ENCODE peak calls at places on chromosomes 11 and 22, in eight cellular contexts. P is HCT116, O is fibroblast of lung, W is neural progenitor cell, U is H9, Q is endothelial cell of umbilical vein, E is H1, C is neuronal stem cell. V is an unnamed sample.

GRCh38 chr11:1888811-1889526 is 2.7 kb downstream of the PRR33 start:
- DNase-seq in P (no peak), O (no peak), W (no peak), U (no peak), Q (no peak), E (no peak), C (no peak), V (no peak)

GRCh38 chr22:24315367-24315781 is 44.7 kb downstream of the SPECC1L start:
- DNase-seq in P (no peak), O (peak; percentile 48), W (no peak), U (no peak), Q (peak; percentile 39), E (no peak), C (no peak), V (no peak)

GRCh38 chr11:122717264-122717867 is 61.8 kb downstream of the UBASH3B start:
- DNase-seq in P (no peak), O (no peak), W (no peak), U (no peak), Q (no peak), E (no peak), C (no peak), V (no peak)

GRCh38 chr11:62558669-62559068 is 12.1 kb upstream of the AHNAK start:
- DNase-seq in P (no peak), O (no peak), W (no peak), U (no peak), Q (no peak), E (no peak), C (no peak), V (no peak)

GRCh38 chr11:111957663-111958415 is 20.7 kb downstream of the DIXDC1 start:
- DNase-seq in P (no peak), O (no peak), W (no peak), U (no peak), Q (no peak), E (no peak), C (no peak), V (no peak)

GRCh38 chr11:47192111-47192510 is 5.9 kb upstream of the PACSIN3 start:
- DNase-seq in P (no peak), O (no peak), W (no peak), U (no peak), Q (no peak), E (no peak), C (no peak), V (no peak)

GRCh38 chr11:126696976-126697375 is 303.6 kb downstream of the KIRREL3 start:
- DNase-seq in P (no peak), O (no peak), W (no peak), U (no peak), Q (no peak), E (no peak), C (no peak), V (no peak)

GRCh38 chr11:46588131-46588530 is 5.7 kb downstream of the AMBRA1 start:
- DNase-seq in P (no peak), O (no peak), W (no peak), U (no peak), Q (no peak), E (no peak), C (no peak), V (no peak)

GRCh38 chr11:118699508-118700220 is 20.2 kb upstream of the TREH start:
- DNase-seq in P (no peak), O (no peak), W (no peak), U (no peak), Q (no peak), E (no peak), C (no peak), V (no peak)

GRCh38 chr11:73344191-73344607 is 32.0 kb upstream of the RELT start:
- DNase-seq in P (no peak), O (peak; percentile 43), W (no peak), U (no peak), Q (no peak), E (no peak), C (no peak), V (no peak)

GRCh38 chr11:133934599-133935550 is 21.9 kb downstream of the IGSF9B start:
- DNase-seq in P (peak; percentile 91), O (peak; percentile 96), W (peak; percentile 60), U (no peak), Q (no peak), E (no peak), C (peak; percentile 69), V (peak; percentile 81)

GRCh38 chr11:46290598-46291309 is 13.3 kb downstream of the CREB3L1 start:
- DNase-seq in P (no peak), O (peak; percentile 96), W (peak; percentile 90), U (peak; percentile 93), Q (no peak), E (peak; percentile 77), C (no peak), V (peak; percentile 97)

GRCh38 chr11:69050592-69051380 is 2.1 kb downstream of the TPCN2 start:
- DNase-seq in P (no peak), O (no peak), W (no peak), U (no peak), Q (no peak), E (no peak), C (no peak), V (no peak)
- H3K9ac ChIP-seq in P (no peak overlapping the region), O (no peak overlapping the region), W (no peak overlapping the region), U (no peak overlapping the region), Q (no peak overlapping the region), E (no peak overlapping the region), C (no peak overlapping the region), V (no peak overlapping the region)

GRCh38 chr11:86041975-86042378 is 26.9 kb downstream of the PICALM start:
- DNase-seq in P (peak; percentile 76), O (peak; percentile 90), W (peak; percentile 88), U (peak; percentile 62), Q (peak; percentile 95), E (peak; percentile 44), C (peak; percentile 89), V (peak; percentile 89)

GRCh38 chr11:86043765-86044534 is 24.9 kb downstream of the PICALM start:
- DNase-seq in P (no peak), O (no peak), W (no peak), U (no peak), Q (no peak), E (no peak), C (no peak), V (no peak)

GRCh38 chr11:86046111-86046510 is 22.8 kb downstream of the PICALM start:
- DNase-seq in P (no peak), O (peak; percentile 45), W (no peak), U (no peak), Q (no peak), E (no peak), C (no peak), V (peak; percentile 68)

GRCh38 chr11:86050310-86050709 is 18.6 kb downstream of the PICALM start:
- DNase-seq in P (no peak), O (no peak), W (no peak), U (no peak), Q (no peak), E (no peak), C (no peak), V (no peak)

GRCh38 chr11:86047275-86047991 is 21.5 kb downstream of the PICALM start:
- DNase-seq in P (no peak), O (peak; percentile 63), W (no peak), U (no peak), Q (no peak), E (no peak), C (no peak), V (peak; percentile 91)
- H3K4me2 ChIP-seq in P (no peak overlapping the region), O (no peak overlapping the region), W (no peak overlapping the region), U (no peak overlapping the region), Q (no peak overlapping the region), E (no peak overlapping the region), C (no peak overlapping the region), V (peak overlapping the region; percentile 47)

DNA sequence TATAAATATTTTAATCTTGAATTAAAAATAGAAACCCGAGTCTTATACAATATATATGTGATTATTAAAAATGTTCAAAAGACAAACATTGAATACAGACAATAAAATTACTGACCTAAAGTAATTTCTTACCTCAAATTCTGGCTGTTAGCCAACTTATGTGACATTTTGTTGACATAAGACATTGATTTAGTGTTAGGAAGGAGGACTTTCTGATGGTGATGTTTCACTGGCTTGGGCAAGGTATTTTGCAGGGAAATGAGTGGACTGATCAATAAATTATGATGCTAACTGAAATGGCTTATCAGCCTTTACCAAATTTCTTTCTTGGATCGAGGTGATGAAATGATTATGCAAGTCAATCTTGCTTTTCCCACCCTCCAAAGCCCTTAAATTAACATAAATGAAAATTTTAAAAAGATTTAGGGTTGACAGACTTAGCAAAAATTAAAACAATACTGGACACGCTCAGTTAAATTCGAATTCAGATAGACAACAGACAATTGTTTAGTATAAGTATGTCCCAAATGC is 33.2 kb upstream of the FZD4 start:
- DNase-seq in P (no peak), O (no peak), W (no peak), U (no peak), Q (no peak), E (no peak), C (no peak), V (no peak)
- H3K4me1 ChIP-seq in P (peaks cover 6% of the 10 kb centered on the region), O (no peaks in the 10 kb centered on the region), W (peaks cover 8% of the 10 kb centered on the region), U (no peaks in the 10 kb centered on the region), Q (peaks cover 9% of the 10 kb centered on the region), E (no peaks in the 10 kb centered on the region), C (peaks cover 3% of the 10 kb centered on the region), V (peaks cover 15% of the 10 kb centered on the region)

GRCh38 chr11:113694390-113694789 is 11.7 kb downstream of the TMPRSS5 start:
- DNase-seq in P (no peak), O (no peak), W (no peak), U (no peak), Q (no peak), E (no peak), C (no peak), V (no peak)
- H3K9ac ChIP-seq in P (no peak overlapping the region), O (no peak overlapping the region), W (no peak overlapping the region), U (no peak overlapping the region), Q (no peak overlapping the region), E (no peak overlapping the region), C (no peak overlapping the region), V (no peak overlapping the region)

GRCh38 chr11:66632952-66633351 is 5.6 kb upstream of the RBM4 start:
- DNase-seq in P (no peak), O (no peak), W (no peak), U (no peak), Q (no peak), E (no peak), C (no peak), V (no peak)

GRCh38 chr11:66636411-66636810 is 2.1 kb upstream of the RBM4 start:
- DNase-seq in P (no peak), O (no peak), W (no peak), U (no peak), Q (no peak), E (no peak), C (no peak), V (no peak)

GRCh38 chr11:66628061-66628603 is 10.4 kb upstream of the RBM4 start:
- DNase-seq in P (no peak), O (no peak), W (no peak), U (no peak), Q (no peak), E (no peak), C (no peak), V (no peak)

GRCh38 chr11:66629356-66629755 is 9.1 kb upstream of the RBM4 start:
- DNase-seq in P (no peak), O (no peak), W (no peak), U (no peak), Q (no peak), E (no peak), C (no peak), V (no peak)

DNA sequence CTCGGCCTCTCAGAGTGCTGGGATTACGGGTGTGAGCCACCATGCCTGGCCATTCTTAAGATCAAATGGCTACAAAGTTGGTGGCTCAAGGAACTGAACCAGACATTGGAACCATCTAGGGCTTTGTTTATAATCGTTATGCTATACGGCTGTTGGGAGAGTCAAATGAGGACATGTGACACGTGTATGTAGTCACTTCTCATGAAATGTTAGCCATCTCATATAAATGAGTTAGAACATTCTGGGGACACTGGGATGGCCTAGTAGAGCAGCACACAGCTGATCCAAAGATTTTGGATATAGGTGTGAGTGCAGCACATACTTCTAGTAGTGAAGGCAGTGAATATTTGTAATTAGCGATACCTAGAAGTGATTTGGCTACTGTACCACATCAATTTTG is 6.6 kb upstream of the RBM4 start:
- DNase-seq in P (no peak), O (no peak), W (no peak), U (no peak), Q (no peak), E (no peak), C (no peak), V (no peak)
- H3K4me2 ChIP-seq in P (no peak overlapping the region), O (no peak overlapping the region), W (no peak overlapping the region), U (no peak overlapping the region), Q (no peak overlapping the region), E (no peak overlapping the region), C (no peak overlapping the region), V (no peak overlapping the region)